ENCODE peak calls at places on chromosomes 12 and 14, in ten cellular contexts. One of them, this sample, is unnamed. For H3K9me3, the result is how much of the 10 kb centered on the place peaks cover.

GRCh38 chr12:71872401-71872800 is 32.8 kb downstream of the TBC1D15 start:
- DNase-seq in astrocyte: no peak
- DNase-seq in mammary epithelial cell: no peak
- DNase-seq in neural progenitor cell: no peak
- DNase-seq in lower lobe of right lung: no peak
- DNase-seq in AG04450: no peak
- DNase-seq in osteoblast: no peak
- DNase-seq in upper lobe of right lung: no peak
- DNase-seq in uterus: no peak
- DNase-seq in left lung: no peak
- DNase-seq in this sample: no peak

GRCh38 chr12:109949089-109949488 is 47.1 kb downstream of the GIT2 start:
- DNase-seq in astrocyte: peak
- DNase-seq in mammary epithelial cell: no peak
- DNase-seq in neural progenitor cell: no peak
- DNase-seq in lower lobe of right lung: no peak
- DNase-seq in AG04450: peak
- DNase-seq in osteoblast: peak
- DNase-seq in upper lobe of right lung: no peak
- DNase-seq in uterus: no peak
- DNase-seq in left lung: no peak
- DNase-seq in this sample: no peak

GRCh38 chr12:88142610-88142991 is 494 bp downstream of the TMTC3 start:
- DNase-seq in astrocyte: no peak
- DNase-seq in mammary epithelial cell: peak
- DNase-seq in neural progenitor cell: peak
- DNase-seq in lower lobe of right lung: peak
- DNase-seq in AG04450: no peak
- DNase-seq in osteoblast: no peak
- DNase-seq in upper lobe of right lung: peak
- DNase-seq in uterus: no peak
- DNase-seq in left lung: peak
- DNase-seq in this sample: no peak

GRCh38 chr14:101151930-101152310 is 248.4 kb upstream of the RTL1 start:
- DNase-seq in astrocyte: no peak
- DNase-seq in mammary epithelial cell: no peak
- DNase-seq in neural progenitor cell: no peak
- DNase-seq in lower lobe of right lung: no peak
- DNase-seq in AG04450: no peak
- DNase-seq in osteoblast: no peak
- DNase-seq in upper lobe of right lung: no peak
- DNase-seq in uterus: no peak
- DNase-seq in left lung: no peak
- DNase-seq in this sample: no peak

GRCh38 chr12:24977711-24978110 is 28.8 kb upstream of the BCAT1 start:
- DNase-seq in astrocyte: peak
- DNase-seq in mammary epithelial cell: no peak
- DNase-seq in neural progenitor cell: no peak
- DNase-seq in lower lobe of right lung: no peak
- DNase-seq in AG04450: no peak
- DNase-seq in osteoblast: no peak
- DNase-seq in upper lobe of right lung: no peak
- DNase-seq in uterus: no peak
- DNase-seq in left lung: no peak
- DNase-seq in this sample: no peak

GRCh38 chr12:47602330-47602729 is 103.5 kb downstream of the RPAP3 start:
- DNase-seq in astrocyte: peak
- DNase-seq in mammary epithelial cell: no peak
- DNase-seq in neural progenitor cell: no peak
- DNase-seq in lower lobe of right lung: no peak
- DNase-seq in AG04450: no peak
- DNase-seq in osteoblast: peak
- DNase-seq in upper lobe of right lung: no peak
- DNase-seq in uterus: no peak
- DNase-seq in left lung: no peak
- DNase-seq in this sample: peak

GRCh38 chr12:29278673-29279420 is 102.1 kb downstream of the ERGIC2 start:
- DNase-seq in astrocyte: peak
- DNase-seq in mammary epithelial cell: no peak
- DNase-seq in neural progenitor cell: no peak
- DNase-seq in lower lobe of right lung: no peak
- DNase-seq in AG04450: no peak
- DNase-seq in osteoblast: peak
- DNase-seq in upper lobe of right lung: no peak
- DNase-seq in uterus: no peak
- DNase-seq in left lung: no peak
- DNase-seq in this sample: peak

GRCh38 chr12:12979731-12980259 is 20.3 kb downstream of the HEBP1 start:
- DNase-seq in astrocyte: peak
- DNase-seq in mammary epithelial cell: peak
- DNase-seq in neural progenitor cell: peak
- DNase-seq in lower lobe of right lung: no peak
- DNase-seq in AG04450: peak
- DNase-seq in osteoblast: peak
- DNase-seq in upper lobe of right lung: no peak
- DNase-seq in uterus: peak
- DNase-seq in left lung: no peak
- DNase-seq in this sample: peak

GRCh38 chr12:20508962-20509361 is 140.6 kb downstream of the PDE3A start:
- DNase-seq in astrocyte: no peak
- DNase-seq in mammary epithelial cell: no peak
- DNase-seq in neural progenitor cell: no peak
- DNase-seq in lower lobe of right lung: no peak
- DNase-seq in AG04450: no peak
- DNase-seq in osteoblast: no peak
- DNase-seq in upper lobe of right lung: no peak
- DNase-seq in uterus: no peak
- DNase-seq in left lung: no peak
- DNase-seq in this sample: no peak

GRCh38 chr12:118164798-118165486 is 29.0 kb downstream of the PEBP1 start:
- DNase-seq in astrocyte: no peak
- DNase-seq in mammary epithelial cell: no peak
- DNase-seq in neural progenitor cell: peak
- DNase-seq in lower lobe of right lung: no peak
- DNase-seq in AG04450: no peak
- DNase-seq in osteoblast: peak
- DNase-seq in upper lobe of right lung: no peak
- DNase-seq in uterus: no peak
- DNase-seq in left lung: no peak
- DNase-seq in this sample: peak

GRCh38 chr14:40010961-40011360 is 578.7 kb upstream of the FBXO33 start:
- DNase-seq in astrocyte: no peak
- DNase-seq in mammary epithelial cell: no peak
- DNase-seq in neural progenitor cell: no peak
- DNase-seq in lower lobe of right lung: no peak
- DNase-seq in AG04450: no peak
- DNase-seq in osteoblast: no peak
- DNase-seq in upper lobe of right lung: no peak
- DNase-seq in uterus: no peak
- DNase-seq in left lung: no peak
- DNase-seq in this sample: no peak
- H3K9me3 ChIP-seq in astrocyte: under half
- H3K9me3 ChIP-seq in mammary epithelial cell: under half
- H3K9me3 ChIP-seq in neural progenitor cell: under half
- H3K9me3 ChIP-seq in lower lobe of right lung: under half
- H3K9me3 ChIP-seq in AG04450: under half
- H3K9me3 ChIP-seq in osteoblast: under half
- H3K9me3 ChIP-seq in upper lobe of right lung: under half
- H3K9me3 ChIP-seq in uterus: under half
- H3K9me3 ChIP-seq in left lung: under half
- H3K9me3 ChIP-seq in this sample: under half

GRCh38 chr14:28300356-28300755 is 466.2 kb upstream of the FOXG1 start:
- DNase-seq in astrocyte: peak
- DNase-seq in mammary epithelial cell: no peak
- DNase-seq in neural progenitor cell: no peak
- DNase-seq in lower lobe of right lung: no peak
- DNase-seq in AG04450: no peak
- DNase-seq in osteoblast: no peak
- DNase-seq in upper lobe of right lung: no peak
- DNase-seq in uterus: no peak
- DNase-seq in left lung: no peak
- DNase-seq in this sample: no peak

GRCh38 chr14:28299227-28299626 is 467.4 kb upstream of the FOXG1 start:
- DNase-seq in astrocyte: no peak
- DNase-seq in mammary epithelial cell: no peak
- DNase-seq in neural progenitor cell: no peak
- DNase-seq in lower lobe of right lung: peak
- DNase-seq in AG04450: no peak
- DNase-seq in osteoblast: no peak
- DNase-seq in upper lobe of right lung: no peak
- DNase-seq in uterus: no peak
- DNase-seq in left lung: no peak
- DNase-seq in this sample: no peak

GRCh38 chr14:28297559-28297958 is 469.0 kb upstream of the FOXG1 start:
- DNase-seq in astrocyte: peak
- DNase-seq in mammary epithelial cell: no peak
- DNase-seq in neural progenitor cell: no peak
- DNase-seq in lower lobe of right lung: no peak
- DNase-seq in AG04450: no peak
- DNase-seq in osteoblast: no peak
- DNase-seq in upper lobe of right lung: no peak
- DNase-seq in uterus: no peak
- DNase-seq in left lung: no peak
- DNase-seq in this sample: no peak

GRCh38 chr14:28301179-28301578 is 465.4 kb upstream of the FOXG1 start:
- DNase-seq in astrocyte: no peak
- DNase-seq in mammary epithelial cell: no peak
- DNase-seq in neural progenitor cell: no peak
- DNase-seq in lower lobe of right lung: no peak
- DNase-seq in AG04450: no peak
- DNase-seq in osteoblast: no peak
- DNase-seq in upper lobe of right lung: no peak
- DNase-seq in uterus: no peak
- DNase-seq in left lung: no peak
- DNase-seq in this sample: no peak

DNA sequence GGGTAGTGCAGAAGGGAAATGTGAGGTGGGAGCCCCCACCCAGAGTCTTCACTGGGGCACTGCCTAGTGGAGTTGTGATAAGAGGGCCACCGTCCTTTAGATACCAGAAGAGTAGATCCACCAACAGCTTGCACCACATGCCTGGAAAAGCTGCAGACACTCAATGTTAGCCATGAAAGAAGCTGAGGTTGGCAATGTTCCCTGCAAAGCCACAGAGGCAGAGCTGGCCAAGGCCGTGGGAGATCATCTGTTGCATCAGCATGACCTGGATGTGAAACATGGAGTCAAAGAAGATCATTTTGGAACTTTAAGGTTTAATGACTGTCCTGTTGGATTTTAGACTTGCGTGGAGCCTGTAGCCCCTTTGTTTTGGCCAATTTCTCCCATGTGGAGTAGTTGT is 468.4 kb upstream of the FOXG1 start:
- DNase-seq in astrocyte: peak
- DNase-seq in mammary epithelial cell: no peak
- DNase-seq in neural progenitor cell: no peak
- DNase-seq in lower lobe of right lung: no peak
- DNase-seq in AG04450: no peak
- DNase-seq in osteoblast: no peak
- DNase-seq in upper lobe of right lung: no peak
- DNase-seq in uterus: no peak
- DNase-seq in left lung: no peak
- DNase-seq in this sample: no peak
- H3K9me3 ChIP-seq in astrocyte: under half
- H3K9me3 ChIP-seq in mammary epithelial cell: under half
- H3K9me3 ChIP-seq in neural progenitor cell: under half
- H3K9me3 ChIP-seq in lower lobe of right lung: under half
- H3K9me3 ChIP-seq in AG04450: under half
- H3K9me3 ChIP-seq in osteoblast: under half
- H3K9me3 ChIP-seq in upper lobe of right lung: under half
- H3K9me3 ChIP-seq in uterus: under half
- H3K9me3 ChIP-seq in left lung: under half
- H3K9me3 ChIP-seq in this sample: under half

GRCh38 chr12:57658890-57659289 is 25.9 kb upstream of the B4GALNT1 start:
- DNase-seq in astrocyte: no peak
- DNase-seq in mammary epithelial cell: no peak
- DNase-seq in neural progenitor cell: no peak
- DNase-seq in lower lobe of right lung: no peak
- DNase-seq in AG04450: no peak
- DNase-seq in osteoblast: no peak
- DNase-seq in upper lobe of right lung: no peak
- DNase-seq in uterus: no peak
- DNase-seq in left lung: no peak
- DNase-seq in this sample: no peak
- H3K9me3 ChIP-seq in astrocyte: under half
- H3K9me3 ChIP-seq in mammary epithelial cell: under half
- H3K9me3 ChIP-seq in neural progenitor cell: under half
- H3K9me3 ChIP-seq in lower lobe of right lung: under half
- H3K9me3 ChIP-seq in AG04450: under half
- H3K9me3 ChIP-seq in osteoblast: under half
- H3K9me3 ChIP-seq in upper lobe of right lung: under half
- H3K9me3 ChIP-seq in uterus: under half
- H3K9me3 ChIP-seq in left lung: under half
- H3K9me3 ChIP-seq in this sample: under half

GRCh38 chr12:38120438-38120837 is 196.1 kb upstream of the ALG10B start:
- DNase-seq in astrocyte: no peak
- DNase-seq in mammary epithelial cell: no peak
- DNase-seq in neural progenitor cell: no peak
- DNase-seq in lower lobe of right lung: no peak
- DNase-seq in AG04450: no peak
- DNase-seq in osteoblast: no peak
- DNase-seq in upper lobe of right lung: no peak
- DNase-seq in uterus: no peak
- DNase-seq in left lung: no peak
- DNase-seq in this sample: no peak
- H3K9me3 ChIP-seq in astrocyte: under half
- H3K9me3 ChIP-seq in mammary epithelial cell: under half
- H3K9me3 ChIP-seq in neural progenitor cell: under half
- H3K9me3 ChIP-seq in lower lobe of right lung: under half
- H3K9me3 ChIP-seq in AG04450: under half
- H3K9me3 ChIP-seq in osteoblast: under half
- H3K9me3 ChIP-seq in upper lobe of right lung: under half
- H3K9me3 ChIP-seq in uterus: under half
- H3K9me3 ChIP-seq in left lung: under half
- H3K9me3 ChIP-seq in this sample: under half

This sample was measured in MG63.